ENCODE peak calls at places on chromosomes 7 and 10, in seven cellular contexts. One of them, this sample, is unnamed.

GRCh38 chr10:101216207-101216607 is 13.1 kb downstream of the LBX1 start:
- DNase-seq in astrocyte: no peak
- DNase-seq in GM23338: peak
- DNase-seq in hepatocyte: no peak
- DNase-seq in HCT116: no peak
- DNase-seq in fibroblast of lung: no peak
- DNase-seq in GM23248: no peak
- DNase-seq in this sample: peak

GRCh38 chr10:25104441-25104840 is 70.4 kb upstream of the GPR158 start:
- DNase-seq in GM23338: no peak
- DNase-seq in HCT116: no peak
- DNase-seq in astrocyte: no peak
- DNase-seq in GM23248: no peak
- DNase-seq in hepatocyte: no peak
- DNase-seq in fibroblast of lung: no peak
- DNase-seq in this sample: no peak

GRCh38 chr7:127876393-127876792 is 154.8 kb downstream of the LRRC4 start:
- DNase-seq in astrocyte: peak
- DNase-seq in hepatocyte: no peak
- DNase-seq in HCT116: no peak
- DNase-seq in GM23248: peak
- DNase-seq in GM23338: no peak
- DNase-seq in fibroblast of lung: peak
- DNase-seq in this sample: no peak

GRCh38 chr10:22335204-22335956 is 9.9 kb upstream of the SPAG6 start:
- DNase-seq in GM23338: peak
- DNase-seq in GM23248: peak
- DNase-seq in fibroblast of lung: peak
- DNase-seq in astrocyte: peak
- DNase-seq in HCT116: no peak
- DNase-seq in hepatocyte: peak
- DNase-seq in this sample: peak

GRCh38 chr7:113890326-113891030 is 28.3 kb downstream of the PPP1R3A start:
- DNase-seq in hepatocyte: no peak
- DNase-seq in HCT116: no peak
- DNase-seq in GM23248: peak
- DNase-seq in GM23338: no peak
- DNase-seq in fibroblast of lung: peak
- DNase-seq in astrocyte: peak
- DNase-seq in this sample: peak

GRCh38 chr10:133045556-133046483 is 41.9 kb upstream of the ADGRA1 start:
- DNase-seq in HCT116: no peak
- DNase-seq in fibroblast of lung: no peak
- DNase-seq in astrocyte: no peak
- DNase-seq in GM23338: no peak
- DNase-seq in hepatocyte: no peak
- DNase-seq in GM23248: no peak
- DNase-seq in this sample: no peak

GRCh38 chr7:37683263-37684120 is at the start of gene GPR141:
- DNase-seq in HCT116: no peak
- DNase-seq in GM23248: no peak
- DNase-seq in hepatocyte: peak
- DNase-seq in GM23338: no peak
- DNase-seq in fibroblast of lung: no peak
- DNase-seq in astrocyte: no peak
- DNase-seq in this sample: no peak

GRCh38 chr10:108465871-108466641 is 1301.5 kb upstream of the SORCS1 start:
- DNase-seq in hepatocyte: peak
- DNase-seq in HCT116: no peak
- DNase-seq in GM23338: peak
- DNase-seq in GM23248: peak
- DNase-seq in fibroblast of lung: no peak
- DNase-seq in astrocyte: peak
- DNase-seq in this sample: no peak

GRCh38 chr7:129611246-129612111 is at the start of gene NRF1:
- DNase-seq in hepatocyte: peak
- DNase-seq in fibroblast of lung: peak
- DNase-seq in HCT116: peak
- DNase-seq in GM23248: peak
- DNase-seq in GM23338: peak
- DNase-seq in astrocyte: peak
- DNase-seq in this sample: peak

GRCh38 chr7:127831312-127832212 is 179.6 kb downstream of the SND1 start:
- DNase-seq in GM23338: no peak
- DNase-seq in GM23248: no peak
- DNase-seq in astrocyte: no peak
- DNase-seq in fibroblast of lung: no peak
- DNase-seq in hepatocyte: no peak
- DNase-seq in HCT116: no peak
- DNase-seq in this sample: no peak

GRCh38 chr7:107044347-107045194 is at the start of gene PRKAR2B:
- DNase-seq in astrocyte: peak
- DNase-seq in HCT116: peak
- DNase-seq in GM23248: peak
- DNase-seq in hepatocyte: peak
- DNase-seq in GM23338: peak
- DNase-seq in fibroblast of lung: peak
- DNase-seq in this sample: peak

GRCh38 chr7:101058355-101058754 is 26.9 kb upstream of the TRIM56 start:
- DNase-seq in HCT116: peak
- DNase-seq in GM23248: peak
- DNase-seq in GM23338: peak
- DNase-seq in astrocyte: peak
- DNase-seq in hepatocyte: peak
- DNase-seq in fibroblast of lung: peak
- DNase-seq in this sample: peak

GRCh38 chr10:111934926-111935325 is 248.6 kb downstream of the GPAM start:
- DNase-seq in GM23338: no peak
- DNase-seq in GM23248: no peak
- DNase-seq in HCT116: no peak
- DNase-seq in astrocyte: no peak
- DNase-seq in hepatocyte: no peak
- DNase-seq in fibroblast of lung: no peak
- DNase-seq in this sample: no peak

GRCh38 chr7:75856562-75856961 is 22.3 kb upstream of the RHBDD2 start:
- DNase-seq in hepatocyte: no peak
- DNase-seq in GM23338: no peak
- DNase-seq in astrocyte: no peak
- DNase-seq in GM23248: no peak
- DNase-seq in fibroblast of lung: no peak
- DNase-seq in HCT116: no peak
- DNase-seq in this sample: no peak

GRCh38 chr7:41058986-41059741 is 643.7 kb downstream of the INHBA start:
- DNase-seq in GM23338: peak
- DNase-seq in HCT116: no peak
- DNase-seq in hepatocyte: peak
- DNase-seq in fibroblast of lung: peak
- DNase-seq in GM23248: peak
- DNase-seq in astrocyte: peak
- DNase-seq in this sample: no peak

GRCh38 chr7:131762753-131763152 is 206.3 kb upstream of the PODXL start:
- DNase-seq in GM23248: no peak
- DNase-seq in GM23338: no peak
- DNase-seq in astrocyte: no peak
- DNase-seq in hepatocyte: no peak
- DNase-seq in HCT116: no peak
- DNase-seq in fibroblast of lung: no peak
- DNase-seq in this sample: no peak

GRCh38 chr10:86594535-86594934 is 59.8 kb upstream of the OPN4 start:
- DNase-seq in HCT116: peak
- DNase-seq in GM23248: peak
- DNase-seq in fibroblast of lung: peak
- DNase-seq in astrocyte: peak
- DNase-seq in hepatocyte: no peak
- DNase-seq in GM23338: no peak
- DNase-seq in this sample: peak

GRCh38 chr10:79403441-79404230 is 41.8 kb downstream of the ZCCHC24 start:
- DNase-seq in astrocyte: peak
- DNase-seq in fibroblast of lung: no peak
- DNase-seq in HCT116: no peak
- DNase-seq in GM23338: no peak
- DNase-seq in GM23248: no peak
- DNase-seq in hepatocyte: no peak
- DNase-seq in this sample: peak

GRCh38 chr7:150976529-150977381 is 1.4 kb downstream of the KCNH2 start:
- DNase-seq in astrocyte: no peak
- DNase-seq in GM23248: no peak
- DNase-seq in HCT116: no peak
- DNase-seq in hepatocyte: no peak
- DNase-seq in fibroblast of lung: no peak
- DNase-seq in GM23338: peak
- DNase-seq in this sample: no peak
- H3K4me2 ChIP-seq in astrocyte: no peak
- H3K4me2 ChIP-seq in GM23248: no peak
- H3K4me2 ChIP-seq in HCT116: peak
- H3K4me2 ChIP-seq in hepatocyte: peak
- H3K4me2 ChIP-seq in fibroblast of lung: no peak
- H3K4me2 ChIP-seq in GM23338: peak
- H3K4me2 ChIP-seq in this sample: no peak

GRCh38 chr10:69139961-69140360 is 16.0 kb downstream of the VPS26A start:
- DNase-seq in HCT116: no peak
- DNase-seq in GM23248: no peak
- DNase-seq in astrocyte: no peak
- DNase-seq in GM23338: no peak
- DNase-seq in hepatocyte: no peak
- DNase-seq in fibroblast of lung: no peak
- DNase-seq in this sample: no peak
- H3K27ac ChIP-seq in HCT116: no peak
- H3K27ac ChIP-seq in GM23248: no peak
- H3K27ac ChIP-seq in astrocyte: no peak
- H3K27ac ChIP-seq in GM23338: no peak
- H3K27ac ChIP-seq in hepatocyte: no peak
- H3K27ac ChIP-seq in fibroblast of lung: no peak
- H3K27ac ChIP-seq in this sample: no peak

GRCh38 chr10:59180689-59181270 is 4.3 kb downstream of the PHYHIPL start:
- DNase-seq in fibroblast of lung: no peak
- DNase-seq in GM23338: no peak
- DNase-seq in astrocyte: no peak
- DNase-seq in hepatocyte: no peak
- DNase-seq in HCT116: no peak
- DNase-seq in GM23248: no peak
- DNase-seq in this sample: no peak

GRCh38 chr10:59177862-59178235 is 1.4 kb downstream of the PHYHIPL start:
- DNase-seq in GM23338: no peak
- DNase-seq in astrocyte: no peak
- DNase-seq in GM23248: no peak
- DNase-seq in fibroblast of lung: no peak
- DNase-seq in HCT116: no peak
- DNase-seq in hepatocyte: no peak
- DNase-seq in this sample: no peak

GRCh38 chr10:59176241-59177030 is at the start of gene PHYHIPL:
- DNase-seq in HCT116: no peak
- DNase-seq in GM23248: peak
- DNase-seq in GM23338: peak
- DNase-seq in astrocyte: no peak
- DNase-seq in hepatocyte: peak
- DNase-seq in fibroblast of lung: no peak
- DNase-seq in this sample: peak

GRCh38 chr10:59177031-59177861 is 803 bp downstream of the PHYHIPL start:
- DNase-seq in fibroblast of lung: peak
- DNase-seq in GM23338: peak
- DNase-seq in HCT116: no peak
- DNase-seq in astrocyte: peak
- DNase-seq in hepatocyte: peak
- DNase-seq in GM23248: peak
- DNase-seq in this sample: peak

GRCh38 chr10:59179027-59179426 is 2.6 kb downstream of the PHYHIPL start:
- DNase-seq in GM23338: no peak
- DNase-seq in astrocyte: no peak
- DNase-seq in GM23248: no peak
- DNase-seq in hepatocyte: no peak
- DNase-seq in fibroblast of lung: no peak
- DNase-seq in HCT116: no peak
- DNase-seq in this sample: no peak
- H3K4me2 ChIP-seq in GM23338: no peak
- H3K4me2 ChIP-seq in astrocyte: no peak
- H3K4me2 ChIP-seq in GM23248: no peak
- H3K4me2 ChIP-seq in hepatocyte: peak
- H3K4me2 ChIP-seq in fibroblast of lung: no peak
- H3K4me2 ChIP-seq in HCT116: no peak
- H3K4me2 ChIP-seq in this sample: no peak

GRCh38 chr10:10208156-10208555 is 809.5 kb upstream of the CELF2 start:
- DNase-seq in hepatocyte: no peak
- DNase-seq in GM23338: no peak
- DNase-seq in astrocyte: no peak
- DNase-seq in HCT116: no peak
- DNase-seq in GM23248: no peak
- DNase-seq in fibroblast of lung: peak
- DNase-seq in this sample: no peak
- H3K27ac ChIP-seq in hepatocyte: no peak
- H3K27ac ChIP-seq in GM23338: no peak
- H3K27ac ChIP-seq in astrocyte: no peak
- H3K27ac ChIP-seq in HCT116: no peak
- H3K27ac ChIP-seq in GM23248: no peak
- H3K27ac ChIP-seq in fibroblast of lung: no peak
- H3K27ac ChIP-seq in this sample: no peak